ENCODE peak calls at places on chromosomes 4 and X, in ten cellular contexts. Z is progenitor cell of endocrine pancreas; I is kidney tubule cell; A is cortex of kidney; E is stomach; W is activated CD8-positive, alpha-beta memory T cell treated with anti-CD3 and anti-CD28 coated beads, Interleukin-2, amount 50 U/mL, for 4 hours; X is ELR; G is left lung; C is fibroblast of pulmonary artery; Q is ecto neural progenitor cell. T is an unnamed sample.
A peak's percentile ranks its signal among the peaks of the same experiment; 100 is the strongest.

GRCh38 chrX:108186811-108187210 is 95.2 kb downstream of the ATG4A start:
- DNase-seq in Z (no peak), I (peak; percentile 87), A (no peak), E (no peak), W (no peak), X (peak; percentile 87), G (no peak), C (peak; percentile 69), Q (no peak), T (no peak)

GRCh38 chr4:186844059-186844681 is 120.5 kb upstream of the FAT1 start:
- DNase-seq in Z (no peak), I (peak; percentile 29), A (no peak), E (no peak), W (no peak), X (peak; percentile 61), G (no peak), C (peak; percentile 72), Q (no peak), T (peak; percentile 17)

GRCh38 chr4:25799522-25799921 is 63.3 kb downstream of the SEL1L3 start:
- DNase-seq in Z (no peak), I (no peak), A (no peak), E (no peak), W (no peak), X (no peak), G (no peak), C (no peak), Q (no peak), T (no peak)

GRCh38 chr4:75992462-75992861 is 1.7 kb upstream of the SDAD1 start:
- DNase-seq in Z (no peak), I (no peak), A (no peak), E (no peak), W (no peak), X (no peak), G (no peak), C (no peak), Q (no peak), T (no peak)

GRCh38 chr4:68373513-68373912 is 23.6 kb upstream of the YTHDC1 start:
- DNase-seq in Z (peak; percentile 26), I (peak; percentile 79), A (no peak), E (peak; percentile 65), W (peak; percentile 50), X (peak; percentile 67), G (peak; percentile 70), C (peak; percentile 84), Q (peak; percentile 85), T (peak; percentile 13)

GRCh38 chr4:77852892-77853495 is 9.6 kb upstream of the MRPL1 start:
- DNase-seq in Z (no peak), I (no peak), A (no peak), E (no peak), W (peak; percentile 53), X (no peak), G (no peak), C (no peak), Q (no peak), T (no peak)

GRCh38 chr4:77145806-77146425 is 11.1 kb upstream of the CCNG2 start:
- DNase-seq in Z (no peak), I (no peak), A (no peak), E (no peak), W (no peak), X (no peak), G (no peak), C (peak; percentile 40), Q (no peak), T (peak; percentile 26)

GRCh38 chrX:72644946-72645345 is 69.2 kb downstream of the PHKA1 start:
- DNase-seq in Z (no peak), I (no peak), A (no peak), E (no peak), W (no peak), X (no peak), G (no peak), C (no peak), Q (no peak), T (no peak)

GRCh38 chr4:11774346-11774745 is 345.7 kb upstream of the HS3ST1 start:
- DNase-seq in Z (no peak), I (peak; percentile 30), A (no peak), E (no peak), W (no peak), X (no peak), G (no peak), C (peak; percentile 85), Q (no peak), T (no peak)

GRCh38 chr4:169745291-169745690 is 12.5 kb downstream of the HPF1 start:
- DNase-seq in Z (no peak), I (peak; percentile 20), A (no peak), E (no peak), W (no peak), X (peak; percentile 18), G (no peak), C (peak; percentile 71), Q (no peak), T (no peak)

GRCh38 chr4:125140966-125141495 is 173.7 kb upstream of the FAT4 start:
- DNase-seq in Z (no peak), I (no peak), A (no peak), E (no peak), W (no peak), X (peak; percentile 59), G (no peak), C (peak; percentile 60), Q (no peak), T (no peak)

GRCh38 chr4:56909083-56909981 is 1.6 kb downstream of the REST start:
- DNase-seq in Z (no peak), I (peak; percentile 59), A (no peak), E (peak; percentile 55), W (no peak), X (peak; percentile 71), G (peak; percentile 57), C (peak; percentile 60), Q (peak; percentile 73), T (peak; percentile 38)

GRCh38 chr4:156475322-156475721 is 496.3 kb downstream of the PDGFC start:
- DNase-seq in Z (no peak), I (peak; percentile 79), A (no peak), E (no peak), W (no peak), X (peak; percentile 80), G (no peak), C (peak; percentile 83), Q (no peak), T (peak; percentile 8)

GRCh38 chr4:153488006-153488718 is 22.0 kb downstream of the TMEM131L start:
- DNase-seq in Z (no peak), I (no peak), A (no peak), E (no peak), W (peak; percentile 82), X (no peak), G (no peak), C (no peak), Q (no peak), T (no peak)

GRCh38 chr4:106284227-106284626 is 31.8 kb downstream of the TBCK start:
- DNase-seq in Z (no peak), I (no peak), A (no peak), E (no peak), W (no peak), X (no peak), G (no peak), C (no peak), Q (no peak), T (no peak)